ENCODE peak calls at places on chromosomes 1 and 21, in ten cellular contexts. P, D, S, V, C, Q, L, Y, R and I are unnamed samples.

GRCh38 chr21:16330340-16331319 is 600.8 kb downstream of the USP25 start:
- DNase-seq in P (no peak), D (peak), S (peak), V (no peak), C (no peak), Q (peak), L (no peak), Y (peak), R (peak), I (peak)

GRCh38 chr1:117698398-117699160 is 92.7 kb downstream of the TENT5C start:
- DNase-seq in P (no peak), D (no peak), S (no peak), V (no peak), C (peak), Q (no peak), L (no peak), Y (no peak), R (no peak), I (no peak)

GRCh38 chr1:246034630-246035029 is 472.4 kb downstream of the SMYD3 start:
- DNase-seq in P (no peak), D (no peak), S (no peak), V (no peak), C (no peak), Q (no peak), L (no peak), Y (no peak), R (no peak), I (no peak)

GRCh38 chr1:158687037-158687436 is 522 bp upstream of the SPTA1 start:
- DNase-seq in P (no peak), D (no peak), S (no peak), V (no peak), C (no peak), Q (no peak), L (no peak), Y (no peak), R (no peak), I (no peak)

GRCh38 chr1:91527781-91528180 is 27.1 kb downstream of the CDC7 start:
- DNase-seq in P (no peak), D (no peak), S (no peak), V (no peak), C (no peak), Q (no peak), L (no peak), Y (no peak), R (no peak), I (no peak)

GRCh38 chr1:31426249-31426922 is 13.4 kb downstream of the SERINC2 start:
- DNase-seq in P (no peak), D (no peak), S (no peak), V (no peak), C (no peak), Q (no peak), L (no peak), Y (no peak), R (peak), I (no peak)

GRCh38 chr1:178344513-178345077 is 152.2 kb downstream of the CLEC20A start:
- DNase-seq in P (no peak), D (peak), S (no peak), V (no peak), C (no peak), Q (peak), L (no peak), Y (no peak), R (peak), I (peak)

GRCh38 chr21:31347435-31348032 is 3.5 kb upstream of the TIAM1 start:
- DNase-seq in P (no peak), D (no peak), S (peak), V (peak), C (no peak), Q (peak), L (no peak), Y (peak), R (no peak), I (peak)

GRCh38 chr1:90434460-90434859 is 282.6 kb downstream of the BARHL2 start:
- DNase-seq in P (no peak), D (no peak), S (no peak), V (no peak), C (no peak), Q (peak), L (no peak), Y (no peak), R (no peak), I (no peak)

GRCh38 chr1:90501281-90501680 is 215.8 kb downstream of the BARHL2 start:
- DNase-seq in P (no peak), D (peak), S (no peak), V (no peak), C (no peak), Q (no peak), L (no peak), Y (peak), R (no peak), I (no peak)

GRCh38 chr1:176450526-176450925 is 12.4 kb upstream of the PAPPA2 start:
- DNase-seq in P (no peak), D (peak), S (no peak), V (no peak), C (no peak), Q (no peak), L (no peak), Y (no peak), R (no peak), I (no peak)

GRCh38 chr1:34696230-34696629 is 58.6 kb upstream of the GJB5 start:
- DNase-seq in P (no peak), D (no peak), S (no peak), V (no peak), C (no peak), Q (no peak), L (no peak), Y (no peak), R (no peak), I (no peak)

GRCh38 chr21:33071878-33072306 is 2.0 kb downstream of the OLIG1 start:
- DNase-seq in P (no peak), D (no peak), S (no peak), V (no peak), C (no peak), Q (no peak), L (no peak), Y (peak), R (no peak), I (peak)

GRCh38 chr1:89760496-89760895 is 60.3 kb upstream of the LRRC8D start:
- DNase-seq in P (no peak), D (no peak), S (no peak), V (no peak), C (no peak), Q (no peak), L (no peak), Y (no peak), R (no peak), I (no peak)

GRCh38 chr1:20074725-20075171 is 4.8 kb downstream of the PLA2G5 start:
- DNase-seq in P (no peak), D (no peak), S (no peak), V (no peak), C (no peak), Q (no peak), L (no peak), Y (no peak), R (no peak), I (no peak)

GRCh38 chr1:152392909-152393308 is 21.2 kb downstream of the CRNN start:
- DNase-seq in P (no peak), D (peak), S (no peak), V (no peak), C (no peak), Q (no peak), L (no peak), Y (no peak), R (peak), I (no peak)

GRCh38 chr1:178060789-178061556 is 32.9 kb upstream of the RASAL2 start:
- DNase-seq in P (no peak), D (peak), S (no peak), V (no peak), C (no peak), Q (no peak), L (no peak), Y (no peak), R (no peak), I (no peak)

GRCh38 chr1:235557495-235557894 is 53.2 kb upstream of the B3GALNT2 start:
- DNase-seq in P (no peak), D (no peak), S (no peak), V (no peak), C (no peak), Q (peak), L (no peak), Y (no peak), R (no peak), I (no peak)

GRCh38 chr1:190320952-190321351 is 156.7 kb downstream of the BRINP3 start:
- DNase-seq in P (no peak), D (peak), S (no peak), V (no peak), C (no peak), Q (peak), L (no peak), Y (no peak), R (peak), I (no peak)

GRCh38 chr1:202013601-202014000 is 3.2 kb downstream of the ELF3 start:
- DNase-seq in P (no peak), D (no peak), S (no peak), V (no peak), C (no peak), Q (no peak), L (no peak), Y (no peak), R (peak), I (no peak)